ENCODE peak calls at places on chromosomes 4 and X, in six cellular contexts. One of them, this sample, is unnamed.

GRCh38 chr4:1244081-1244977 is 4.6 kb downstream of the CTBP1 start:
- DNase-seq in GM23338: no peak
- DNase-seq in stomach: no peak
- DNase-seq in psoas muscle: peak
- DNase-seq in left lung: peak
- DNase-seq in heart left ventricle: no peak
- DNase-seq in this sample: no peak

GRCh38 chrX:46599051-46599560 is 25.5 kb downstream of the CHST7 start:
- DNase-seq in GM23338: no peak
- DNase-seq in stomach: no peak
- DNase-seq in psoas muscle: no peak
- DNase-seq in left lung: no peak
- DNase-seq in heart left ventricle: no peak
- DNase-seq in this sample: no peak

GRCh38 chr4:8560265-8561047 is 19.7 kb upstream of the GPR78 start:
- DNase-seq in GM23338: no peak
- DNase-seq in stomach: no peak
- DNase-seq in psoas muscle: peak
- DNase-seq in left lung: no peak
- DNase-seq in heart left ventricle: no peak
- DNase-seq in this sample: no peak

GRCh38 chrX:120302434-120302833 is 8.8 kb downstream of the TMEM255A start:
- DNase-seq in GM23338: peak
- DNase-seq in stomach: no peak
- DNase-seq in psoas muscle: no peak
- DNase-seq in left lung: peak
- DNase-seq in heart left ventricle: no peak
- DNase-seq in this sample: no peak

GRCh38 chr4:47716017-47716416 is 121.8 kb downstream of the CORIN start:
- DNase-seq in GM23338: no peak
- DNase-seq in stomach: no peak
- DNase-seq in psoas muscle: no peak
- DNase-seq in left lung: no peak
- DNase-seq in heart left ventricle: no peak
- DNase-seq in this sample: no peak

GRCh38 chr4:8185280-8185679 is 13.8 kb upstream of the SH3TC1 start:
- DNase-seq in GM23338: no peak
- DNase-seq in stomach: no peak
- DNase-seq in psoas muscle: no peak
- DNase-seq in left lung: no peak
- DNase-seq in heart left ventricle: no peak
- DNase-seq in this sample: no peak

GRCh38 chr4:1401409-1402020 is 4.7 kb downstream of the NKX1-1 start:
- DNase-seq in GM23338: no peak
- DNase-seq in stomach: peak
- DNase-seq in psoas muscle: peak
- DNase-seq in left lung: peak
- DNase-seq in heart left ventricle: peak
- DNase-seq in this sample: peak

GRCh38 chrX:150898343-150899190 is at the start of gene CD99L2:
- DNase-seq in GM23338: peak
- DNase-seq in stomach: peak
- DNase-seq in psoas muscle: peak
- DNase-seq in left lung: peak
- DNase-seq in heart left ventricle: peak
- DNase-seq in this sample: peak

GRCh38 chr4:5758741-5759140 is 47.7 kb downstream of the EVC start:
- DNase-seq in GM23338: no peak
- DNase-seq in stomach: no peak
- DNase-seq in psoas muscle: no peak
- DNase-seq in left lung: no peak
- DNase-seq in heart left ventricle: no peak
- DNase-seq in this sample: no peak

GRCh38 chr4:183399616-183400015 is 44.8 kb upstream of the CDKN2AIP start:
- DNase-seq in GM23338: no peak
- DNase-seq in stomach: no peak
- DNase-seq in psoas muscle: no peak
- DNase-seq in left lung: no peak
- DNase-seq in heart left ventricle: no peak
- DNase-seq in this sample: no peak

GRCh38 chrX:43706786-43707185 is 50.7 kb downstream of the MAOA start:
- DNase-seq in GM23338: no peak
- DNase-seq in stomach: no peak
- DNase-seq in psoas muscle: no peak
- DNase-seq in left lung: no peak
- DNase-seq in heart left ventricle: no peak
- DNase-seq in this sample: no peak

GRCh38 chrX:151543706-151544105 is 19.8 kb upstream of the PASD1 start:
- DNase-seq in GM23338: no peak
- DNase-seq in stomach: no peak
- DNase-seq in psoas muscle: no peak
- DNase-seq in left lung: no peak
- DNase-seq in heart left ventricle: no peak
- DNase-seq in this sample: no peak

GRCh38 chrX:25005382-25006185 is 10.2 kb downstream of the ARX start:
- DNase-seq in GM23338: no peak
- DNase-seq in stomach: no peak
- DNase-seq in psoas muscle: peak
- DNase-seq in left lung: no peak
- DNase-seq in heart left ventricle: no peak
- DNase-seq in this sample: peak

GRCh38 chr4:180134116-180134866 is 2108.9 kb upstream of the TENM3 start:
- DNase-seq in GM23338: peak
- DNase-seq in stomach: no peak
- DNase-seq in psoas muscle: peak
- DNase-seq in left lung: no peak
- DNase-seq in heart left ventricle: no peak
- DNase-seq in this sample: no peak

GRCh38 chrX:12721042-12721441 is 70.2 kb upstream of the PRPS2 start:
- DNase-seq in GM23338: no peak
- DNase-seq in stomach: no peak
- DNase-seq in psoas muscle: no peak
- DNase-seq in left lung: no peak
- DNase-seq in heart left ventricle: no peak
- DNase-seq in this sample: no peak

GRCh38 chr4:175271010-175271630 is 353.0 kb downstream of the ADAM29 start:
- DNase-seq in GM23338: no peak
- DNase-seq in stomach: no peak
- DNase-seq in psoas muscle: no peak
- DNase-seq in left lung: no peak
- DNase-seq in heart left ventricle: no peak
- DNase-seq in this sample: no peak

GRCh38 chrX:98956014-98956413 is 1454.1 kb downstream of the PCDH19 start:
- DNase-seq in GM23338: peak
- DNase-seq in stomach: no peak
- DNase-seq in psoas muscle: no peak
- DNase-seq in left lung: no peak
- DNase-seq in heart left ventricle: no peak
- DNase-seq in this sample: no peak

GRCh38 chr4:8850074-8850829 is 21.4 kb downstream of the HMX1 start:
- DNase-seq in GM23338: no peak
- DNase-seq in stomach: no peak
- DNase-seq in psoas muscle: peak
- DNase-seq in left lung: no peak
- DNase-seq in heart left ventricle: no peak
- DNase-seq in this sample: peak

GRCh38 chr4:127214936-127215335 is 417.8 kb upstream of the INTU start:
- DNase-seq in GM23338: no peak
- DNase-seq in stomach: no peak
- DNase-seq in psoas muscle: no peak
- DNase-seq in left lung: no peak
- DNase-seq in heart left ventricle: no peak
- DNase-seq in this sample: no peak

GRCh38 chrX:107971636-107972035 is 10.5 kb downstream of the TEX13B start:
- DNase-seq in GM23338: no peak
- DNase-seq in stomach: no peak
- DNase-seq in psoas muscle: no peak
- DNase-seq in left lung: no peak
- DNase-seq in heart left ventricle: no peak
- DNase-seq in this sample: no peak

GRCh38 chrX:108511721-108512120 is 72.1 kb downstream of the COL4A5 start:
- DNase-seq in GM23338: no peak
- DNase-seq in stomach: no peak
- DNase-seq in psoas muscle: no peak
- DNase-seq in left lung: no peak
- DNase-seq in heart left ventricle: no peak
- DNase-seq in this sample: no peak

GRCh38 chr4:139761461-139761860 is 95.8 kb downstream of the MGST2 start:
- DNase-seq in GM23338: peak
- DNase-seq in stomach: no peak
- DNase-seq in psoas muscle: no peak
- DNase-seq in left lung: no peak
- DNase-seq in heart left ventricle: no peak
- DNase-seq in this sample: no peak

GRCh38 chrX:109859673-109860072 is 126.6 kb upstream of the ACSL4 start:
- DNase-seq in GM23338: no peak
- DNase-seq in stomach: no peak
- DNase-seq in psoas muscle: no peak
- DNase-seq in left lung: no peak
- DNase-seq in heart left ventricle: no peak
- DNase-seq in this sample: no peak

GRCh38 chr4:2434420-2434819 is 15.7 kb downstream of the CFAP99 start:
- DNase-seq in GM23338: no peak
- DNase-seq in stomach: no peak
- DNase-seq in psoas muscle: no peak
- DNase-seq in left lung: no peak
- DNase-seq in heart left ventricle: no peak
- DNase-seq in this sample: no peak

DNA sequence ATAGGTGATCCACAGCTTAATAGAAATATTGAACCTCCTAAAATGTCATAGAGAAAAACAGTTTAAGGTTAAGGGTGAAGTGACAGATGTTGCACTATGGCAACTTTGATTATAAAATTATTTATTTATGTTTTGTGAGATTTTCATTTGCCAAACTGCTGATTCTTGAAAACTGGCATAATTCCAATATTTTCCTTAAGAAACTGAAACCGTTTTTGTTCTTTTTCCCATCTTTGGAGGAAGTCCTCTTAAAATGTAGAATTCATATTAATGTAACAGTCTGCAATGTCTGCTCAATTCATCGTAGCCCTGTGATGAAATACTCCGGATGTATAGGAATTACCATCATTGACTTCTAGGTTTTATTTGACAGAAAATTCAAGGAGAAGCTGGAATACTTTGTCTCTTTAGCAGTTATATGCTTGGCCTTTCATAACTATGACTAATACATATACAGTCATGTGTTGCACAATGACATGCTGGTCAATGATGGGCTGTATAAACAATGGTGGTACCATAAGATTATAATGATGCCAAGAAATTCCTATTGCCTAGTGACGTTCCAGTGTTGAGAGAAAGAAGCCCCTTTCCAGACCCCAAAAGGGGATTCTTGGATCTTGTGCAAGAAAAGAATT is 185.0 kb upstream of the GPRIN3 start:
- DNase-seq in GM23338: no peak
- DNase-seq in stomach: no peak
- DNase-seq in psoas muscle: no peak
- DNase-seq in left lung: no peak
- DNase-seq in heart left ventricle: no peak
- DNase-seq in this sample: no peak
- H3K27ac ChIP-seq in GM23338: peak
- H3K27ac ChIP-seq in stomach: no peak
- H3K27ac ChIP-seq in psoas muscle: no peak
- H3K27ac ChIP-seq in left lung: peak
- H3K27ac ChIP-seq in heart left ventricle: no peak
- H3K27ac ChIP-seq in this sample: no peak

GRCh38 chr4:169010125-169011023 is at the start of gene CBR4:
- DNase-seq in GM23338: peak
- DNase-seq in stomach: peak
- DNase-seq in psoas muscle: peak
- DNase-seq in left lung: peak
- DNase-seq in heart left ventricle: peak
- DNase-seq in this sample: peak
- TF ChIP-seq CTCF in GM23338: no peak
- TF ChIP-seq CTCF in stomach: no peak
- TF ChIP-seq CTCF in psoas muscle: peak
- TF ChIP-seq CTCF in left lung: peak
- TF ChIP-seq CTCF in heart left ventricle: peak
- TF ChIP-seq CTCF in this sample: peak

GRCh38 chrX:134672101-134672500 is 13.8 kb upstream of the PLAC1 start:
- DNase-seq in GM23338: no peak
- DNase-seq in stomach: no peak
- DNase-seq in psoas muscle: no peak
- DNase-seq in left lung: no peak
- DNase-seq in heart left ventricle: no peak
- DNase-seq in this sample: no peak

GRCh38 chrX:134670241-134670811 is 12.1 kb upstream of the PLAC1 start:
- DNase-seq in GM23338: peak
- DNase-seq in stomach: peak
- DNase-seq in psoas muscle: peak
- DNase-seq in left lung: peak
- DNase-seq in heart left ventricle: no peak
- DNase-seq in this sample: no peak

GRCh38 chrX:134673123-134673522 is 14.9 kb upstream of the PLAC1 start:
- DNase-seq in GM23338: no peak
- DNase-seq in stomach: no peak
- DNase-seq in psoas muscle: no peak
- DNase-seq in left lung: no peak
- DNase-seq in heart left ventricle: no peak
- DNase-seq in this sample: no peak

GRCh38 chrX:134671207-134671750 is 13.0 kb upstream of the PLAC1 start:
- DNase-seq in GM23338: no peak
- DNase-seq in stomach: no peak
- DNase-seq in psoas muscle: no peak
- DNase-seq in left lung: no peak
- DNase-seq in heart left ventricle: no peak
- DNase-seq in this sample: no peak

GRCh38 chrX:134669378-134670098 is 11.3 kb upstream of the PLAC1 start:
- DNase-seq in GM23338: no peak
- DNase-seq in stomach: no peak
- DNase-seq in psoas muscle: peak
- DNase-seq in left lung: peak
- DNase-seq in heart left ventricle: peak
- DNase-seq in this sample: no peak
- H3K27ac ChIP-seq in GM23338: no peak
- H3K27ac ChIP-seq in stomach: peak
- H3K27ac ChIP-seq in psoas muscle: peak
- H3K27ac ChIP-seq in left lung: peak
- H3K27ac ChIP-seq in heart left ventricle: no peak
- H3K27ac ChIP-seq in this sample: no peak

DNA sequence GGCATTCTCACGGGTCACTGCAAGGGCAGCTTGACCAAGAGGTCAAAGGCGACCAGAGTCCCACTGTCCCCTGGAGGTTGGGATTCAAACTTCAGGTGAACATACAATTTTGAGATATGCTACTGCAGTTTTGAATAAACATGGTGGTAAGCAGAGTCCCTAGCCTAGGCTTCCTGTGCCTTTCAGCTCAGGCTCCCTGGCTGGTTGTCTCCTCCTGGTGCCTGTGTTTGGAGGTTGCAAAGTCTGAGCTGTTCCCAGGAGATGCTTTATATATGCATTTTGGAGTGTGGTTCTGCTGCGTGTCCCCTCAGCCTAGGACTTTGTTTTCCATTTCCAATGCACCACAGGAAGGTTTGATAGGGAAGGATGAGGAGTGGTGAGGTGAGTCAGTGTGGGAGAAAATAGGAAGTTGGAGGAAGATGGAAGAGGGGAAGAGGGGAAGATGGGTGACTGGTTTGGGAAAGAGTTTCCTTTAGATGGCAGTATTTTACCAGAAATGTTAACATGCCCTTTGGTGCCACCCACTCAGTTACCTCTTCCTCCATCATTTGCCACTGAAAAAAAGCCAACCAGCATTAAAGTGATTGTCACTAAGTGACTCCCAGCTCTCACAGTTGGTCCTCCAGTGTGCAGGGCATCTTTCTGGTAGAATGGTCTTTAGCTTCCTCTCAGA is 211.7 kb upstream of the AGTR2 start:
- DNase-seq in GM23338: no peak
- DNase-seq in stomach: no peak
- DNase-seq in psoas muscle: no peak
- DNase-seq in left lung: no peak
- DNase-seq in heart left ventricle: no peak
- DNase-seq in this sample: no peak
- TF ChIP-seq CTCF in GM23338: peak
- TF ChIP-seq CTCF in stomach: no peak
- TF ChIP-seq CTCF in psoas muscle: no peak
- TF ChIP-seq CTCF in left lung: no peak
- TF ChIP-seq CTCF in heart left ventricle: no peak
- TF ChIP-seq CTCF in this sample: peak

This sample was measured in dorsolateral prefrontal cortex.